ENCODE peak calls at places on chromosomes 13 and 19, in seven cellular contexts. One of them, this sample, is unnamed.

GRCh38 chr19:42831221-42832019 is 48.1 kb downstream of the PSG1 start:
- DNase-seq in KBM-7: no peak
- DNase-seq in fibroblast of lung: no peak
- DNase-seq in fibroblast of pulmonary artery: no peak
- DNase-seq in naive thymus-derived CD8-positive, alpha-beta T cell: no peak
- DNase-seq in CD8-positive, alpha-beta T cell: no peak
- DNase-seq in NT2/D1: no peak
- DNase-seq in this sample: no peak

GRCh38 chr13:110552767-110553166 is 8.8 kb downstream of the RAB20 start:
- DNase-seq in fibroblast of pulmonary artery: no peak
- DNase-seq in KBM-7: no peak
- DNase-seq in NT2/D1: no peak
- DNase-seq in CD8-positive, alpha-beta T cell: no peak
- DNase-seq in naive thymus-derived CD8-positive, alpha-beta T cell: no peak
- DNase-seq in fibroblast of lung: no peak
- DNase-seq in this sample: no peak

GRCh38 chr19:37505958-37506386 is 767 bp upstream of the ZNF793 start:
- DNase-seq in CD8-positive, alpha-beta T cell: no peak
- DNase-seq in fibroblast of pulmonary artery: no peak
- DNase-seq in NT2/D1: no peak
- DNase-seq in KBM-7: no peak
- DNase-seq in fibroblast of lung: no peak
- DNase-seq in naive thymus-derived CD8-positive, alpha-beta T cell: no peak
- DNase-seq in this sample: no peak

GRCh38 chr19:5058456-5059190 is 89.7 kb downstream of the KDM4B start:
- DNase-seq in NT2/D1: no peak
- DNase-seq in CD8-positive, alpha-beta T cell: no peak
- DNase-seq in fibroblast of pulmonary artery: peak; percentile 21
- DNase-seq in KBM-7: no peak
- DNase-seq in naive thymus-derived CD8-positive, alpha-beta T cell: no peak
- DNase-seq in fibroblast of lung: no peak
- DNase-seq in this sample: no peak

GRCh38 chr13:94233401-94233800 is 246.1 kb downstream of the DCT start:
- DNase-seq in fibroblast of lung: peak; percentile 97
- DNase-seq in fibroblast of pulmonary artery: peak; percentile 97
- DNase-seq in naive thymus-derived CD8-positive, alpha-beta T cell: no peak
- DNase-seq in KBM-7: no peak
- DNase-seq in CD8-positive, alpha-beta T cell: no peak
- DNase-seq in NT2/D1: no peak
- DNase-seq in this sample: peak; percentile 69

GRCh38 chr19:6271721-6272410 is 7.9 kb downstream of the MLLT1 start:
- DNase-seq in KBM-7: no peak
- DNase-seq in NT2/D1: no peak
- DNase-seq in fibroblast of lung: peak; percentile 74
- DNase-seq in fibroblast of pulmonary artery: peak; percentile 92
- DNase-seq in naive thymus-derived CD8-positive, alpha-beta T cell: no peak
- DNase-seq in CD8-positive, alpha-beta T cell: no peak
- DNase-seq in this sample: peak; percentile 97

GRCh38 chr19:52941941-52942370 is 18.7 kb upstream of the ZNF888 start:
- DNase-seq in CD8-positive, alpha-beta T cell: no peak
- DNase-seq in fibroblast of lung: peak; percentile 29
- DNase-seq in fibroblast of pulmonary artery: peak; percentile 31
- DNase-seq in KBM-7: no peak
- DNase-seq in naive thymus-derived CD8-positive, alpha-beta T cell: no peak
- DNase-seq in NT2/D1: no peak
- DNase-seq in this sample: peak; percentile 75

GRCh38 chr13:78241278-78241919 is 322.8 kb upstream of the EDNRB start:
- DNase-seq in NT2/D1: peak; percentile 52
- DNase-seq in fibroblast of pulmonary artery: peak; percentile 58
- DNase-seq in CD8-positive, alpha-beta T cell: no peak
- DNase-seq in naive thymus-derived CD8-positive, alpha-beta T cell: no peak
- DNase-seq in KBM-7: peak; percentile 56
- DNase-seq in fibroblast of lung: peak; percentile 60
- DNase-seq in this sample: no peak

GRCh38 chr13:113976711-113977684 is 3.1 kb upstream of the C13orf46 start:
- DNase-seq in fibroblast of pulmonary artery: peak; percentile 78
- DNase-seq in KBM-7: no peak
- DNase-seq in NT2/D1: peak; percentile 15
- DNase-seq in CD8-positive, alpha-beta T cell: peak; percentile 20
- DNase-seq in fibroblast of lung: peak; percentile 13
- DNase-seq in naive thymus-derived CD8-positive, alpha-beta T cell: peak; percentile 54
- DNase-seq in this sample: peak; percentile 62

GRCh38 chr19:5103061-5103701 is 134.3 kb downstream of the KDM4B start:
- DNase-seq in KBM-7: no peak
- DNase-seq in fibroblast of lung: peak; percentile 67
- DNase-seq in CD8-positive, alpha-beta T cell: no peak
- DNase-seq in NT2/D1: no peak
- DNase-seq in fibroblast of pulmonary artery: peak; percentile 22
- DNase-seq in naive thymus-derived CD8-positive, alpha-beta T cell: no peak
- DNase-seq in this sample: peak; percentile 83

GRCh38 chr13:94382520-94382919 is 97.0 kb downstream of the DCT start:
- DNase-seq in naive thymus-derived CD8-positive, alpha-beta T cell: no peak
- DNase-seq in NT2/D1: no peak
- DNase-seq in fibroblast of pulmonary artery: no peak
- DNase-seq in KBM-7: no peak
- DNase-seq in fibroblast of lung: no peak
- DNase-seq in CD8-positive, alpha-beta T cell: no peak
- DNase-seq in this sample: no peak

GRCh38 chr19:51983361-51983760 is 3.3 kb downstream of the ZNF350 start:
- DNase-seq in fibroblast of pulmonary artery: no peak
- DNase-seq in CD8-positive, alpha-beta T cell: no peak
- DNase-seq in KBM-7: no peak
- DNase-seq in NT2/D1: no peak
- DNase-seq in fibroblast of lung: no peak
- DNase-seq in naive thymus-derived CD8-positive, alpha-beta T cell: no peak
- DNase-seq in this sample: no peak

GRCh38 chr13:76216729-76217128 is 580.6 kb downstream of the LMO7 start:
- DNase-seq in naive thymus-derived CD8-positive, alpha-beta T cell: no peak
- DNase-seq in fibroblast of lung: peak; percentile 53
- DNase-seq in KBM-7: no peak
- DNase-seq in fibroblast of pulmonary artery: no peak
- DNase-seq in CD8-positive, alpha-beta T cell: no peak
- DNase-seq in NT2/D1: no peak
- DNase-seq in this sample: no peak

GRCh38 chr13:85549819-85550218 is 249.4 kb downstream of the SLITRK6 start:
- DNase-seq in KBM-7: no peak
- DNase-seq in NT2/D1: no peak
- DNase-seq in fibroblast of lung: no peak
- DNase-seq in naive thymus-derived CD8-positive, alpha-beta T cell: no peak
- DNase-seq in CD8-positive, alpha-beta T cell: no peak
- DNase-seq in fibroblast of pulmonary artery: no peak
- DNase-seq in this sample: no peak

GRCh38 chr19:32022044-32022945 is 323.1 kb upstream of the ZNF507 start:
- DNase-seq in KBM-7: no peak
- DNase-seq in fibroblast of lung: peak; percentile 20
- DNase-seq in naive thymus-derived CD8-positive, alpha-beta T cell: no peak
- DNase-seq in CD8-positive, alpha-beta T cell: no peak
- DNase-seq in fibroblast of pulmonary artery: no peak
- DNase-seq in NT2/D1: no peak
- DNase-seq in this sample: no peak

GRCh38 chr13:106373989-106374572 is 161.4 kb downstream of the EFNB2 start:
- DNase-seq in naive thymus-derived CD8-positive, alpha-beta T cell: no peak
- DNase-seq in fibroblast of lung: peak; percentile 88
- DNase-seq in CD8-positive, alpha-beta T cell: no peak
- DNase-seq in fibroblast of pulmonary artery: peak; percentile 77
- DNase-seq in KBM-7: peak; percentile 11
- DNase-seq in NT2/D1: no peak
- DNase-seq in this sample: peak; percentile 72

GRCh38 chr13:43676320-43676719 is 110.5 kb downstream of the ENOX1 start:
- DNase-seq in KBM-7: no peak
- DNase-seq in NT2/D1: no peak
- DNase-seq in fibroblast of lung: no peak
- DNase-seq in CD8-positive, alpha-beta T cell: no peak
- DNase-seq in naive thymus-derived CD8-positive, alpha-beta T cell: no peak
- DNase-seq in fibroblast of pulmonary artery: no peak
- DNase-seq in this sample: no peak

GRCh38 chr13:19769854-19770253 is 12.9 kb downstream of the PSPC1 start:
- DNase-seq in fibroblast of pulmonary artery: no peak
- DNase-seq in CD8-positive, alpha-beta T cell: no peak
- DNase-seq in naive thymus-derived CD8-positive, alpha-beta T cell: no peak
- DNase-seq in fibroblast of lung: no peak
- DNase-seq in KBM-7: no peak
- DNase-seq in NT2/D1: no peak
- DNase-seq in this sample: no peak

GRCh38 chr13:66210677-66211076 is 1019.5 kb downstream of the PCDH9 start:
- DNase-seq in naive thymus-derived CD8-positive, alpha-beta T cell: no peak
- DNase-seq in NT2/D1: no peak
- DNase-seq in fibroblast of lung: peak; percentile 87
- DNase-seq in fibroblast of pulmonary artery: peak; percentile 91
- DNase-seq in CD8-positive, alpha-beta T cell: no peak
- DNase-seq in KBM-7: no peak
- DNase-seq in this sample: no peak

GRCh38 chr13:104769520-104769919 is 1703.3 kb upstream of the SLC10A2 start:
- DNase-seq in fibroblast of pulmonary artery: no peak
- DNase-seq in CD8-positive, alpha-beta T cell: no peak
- DNase-seq in naive thymus-derived CD8-positive, alpha-beta T cell: peak; percentile 62
- DNase-seq in KBM-7: no peak
- DNase-seq in NT2/D1: no peak
- DNase-seq in fibroblast of lung: no peak
- DNase-seq in this sample: no peak

GRCh38 chr13:111407381-111408131 is 87.1 kb downstream of the TEX29 start:
- DNase-seq in KBM-7: no peak
- DNase-seq in fibroblast of lung: no peak
- DNase-seq in NT2/D1: no peak
- DNase-seq in naive thymus-derived CD8-positive, alpha-beta T cell: no peak
- DNase-seq in CD8-positive, alpha-beta T cell: no peak
- DNase-seq in fibroblast of pulmonary artery: no peak
- DNase-seq in this sample: peak; percentile 48

GRCh38 chr19:10669246-10669645 is 15.1 kb downstream of the ILF3 start:
- DNase-seq in fibroblast of lung: no peak
- DNase-seq in naive thymus-derived CD8-positive, alpha-beta T cell: no peak
- DNase-seq in CD8-positive, alpha-beta T cell: no peak
- DNase-seq in NT2/D1: no peak
- DNase-seq in KBM-7: no peak
- DNase-seq in fibroblast of pulmonary artery: no peak
- DNase-seq in this sample: no peak

This sample was measured in sigmoid colon.